ENCODE peak calls at places on chromosomes 2 and 18, in four cellular contexts. W, J, F and X are unnamed samples.

GRCh38 chr2:218387369-218388194 is 5.5 kb downstream of the SLC11A1 start:
- DNase-seq in W (peak; percentile 60), J (no peak), F (peak; percentile 41), X (no peak)

GRCh38 chr2:15619510-15619909 is 27.8 kb downstream of the DDX1 start:
- DNase-seq in W (no peak), F (no peak), J (no peak), X (no peak)

GRCh38 chr2:219521066-219521880 is 7.0 kb downstream of the ASIC4 start:
- DNase-seq in W (no peak), J (no peak), F (peak; percentile 67), X (no peak)

GRCh38 chr2:156397229-156397628 is 39.0 kb upstream of the GPD2 start:
- DNase-seq in J (no peak), W (no peak), F (no peak), X (no peak)

GRCh38 chr2:12326449-12327190 is 390.1 kb upstream of the TRIB2 start:
- DNase-seq in W (no peak), F (no peak), J (no peak), X (no peak)

GRCh38 chr2:15275341-15275740 is 285.8 kb downstream of the NBAS start:
- DNase-seq in J (no peak), F (no peak), W (no peak), X (no peak)

GRCh38 chr2:239548965-239549595 is 148.3 kb upstream of the HDAC4 start:
- DNase-seq in W (no peak), F (no peak), J (peak; percentile 24), X (no peak)

GRCh38 chr2:75608684-75609333 is 37.8 kb upstream of the MRPL19 start:
- DNase-seq in J (peak; percentile 66), W (no peak), F (peak; percentile 75), X (no peak)

GRCh38 chr2:137190411-137191190 is 425.3 kb downstream of the THSD7B start:
- DNase-seq in W (no peak), F (no peak), J (no peak), X (no peak)

GRCh38 chr2:102788880-102789250 is 27.0 kb downstream of the TMEM182 start:
- DNase-seq in J (no peak), F (no peak), W (no peak), X (no peak)

GRCh38 chr2:7725132-7725849 is 808.1 kb downstream of the RNF144A start:
- DNase-seq in F (no peak), W (peak; percentile 38), J (no peak), X (no peak)

GRCh38 chr2:85584857-85585780 is 888 bp downstream of the VAMP5 start:
- DNase-seq in J (peak; percentile 73), F (peak; percentile 62), W (no peak), X (no peak)

GRCh38 chr18:29003194-29003593 is 826.3 kb upstream of the CDH2 start:
- DNase-seq in W (no peak), J (no peak), F (no peak), X (no peak)

GRCh38 chr18:48782381-48782841 is 168.4 kb downstream of the SMAD7 start:
- DNase-seq in W (no peak), J (peak; percentile 81), F (no peak), X (no peak)

GRCh38 chr2:138503087-138503442 is 1.5 kb downstream of the SPOPL start:
- DNase-seq in J (no peak), F (no peak), W (no peak), X (no peak)

GRCh38 chr2:138500592-138501426 is 761 bp upstream of the SPOPL start:
- DNase-seq in F (peak; percentile 24), W (no peak), J (no peak), X (no peak)

GRCh38 chr2:138499684-138500083 is 1.9 kb upstream of the SPOPL start:
- DNase-seq in F (no peak), J (no peak), W (no peak), X (no peak)

GRCh38 chr2:138502253-138503086 is 900 bp downstream of the SPOPL start:
- DNase-seq in F (no peak), J (no peak), W (no peak), X (no peak)

DNA sequence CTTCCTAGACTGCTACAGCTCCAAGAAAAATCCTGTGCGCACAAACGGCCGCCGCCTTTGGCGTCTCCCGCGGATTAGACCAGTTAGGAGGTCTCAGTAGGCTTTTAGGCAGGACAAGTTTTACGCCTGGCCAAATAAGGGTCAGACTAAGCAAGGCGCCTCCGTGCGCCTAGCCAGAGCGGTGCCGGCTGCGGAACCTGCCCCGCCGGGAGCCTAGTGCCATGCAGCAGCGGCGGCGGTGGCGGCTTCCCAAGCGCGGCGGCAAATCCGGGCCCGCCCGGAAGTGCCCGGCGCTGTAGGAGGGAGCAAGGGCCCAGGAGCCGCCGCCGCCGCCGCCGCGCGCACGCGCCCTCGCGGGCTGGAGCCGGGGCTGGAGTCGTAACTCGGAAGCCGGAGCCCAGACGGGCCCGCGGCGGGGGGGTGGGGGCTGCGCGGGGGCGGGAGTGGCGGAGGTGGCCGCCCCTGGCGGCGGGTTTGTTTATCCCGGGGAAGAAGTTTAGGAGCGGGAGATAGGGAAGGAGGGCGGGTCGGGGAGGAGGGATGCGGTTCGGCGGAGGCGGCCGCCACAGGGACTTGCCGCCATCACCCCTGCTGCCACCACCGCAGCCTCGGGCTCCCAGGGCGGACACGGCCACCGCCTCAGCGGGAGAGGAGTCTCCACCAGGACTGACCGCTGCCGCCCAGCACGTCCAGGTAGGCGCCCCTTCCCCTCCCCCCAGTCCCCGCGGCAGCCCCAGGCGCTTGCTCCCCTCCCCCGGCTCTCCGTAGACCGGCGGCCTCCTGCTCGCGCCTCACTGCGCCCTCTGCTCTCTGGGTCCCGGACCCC is at the start of gene SPOPL:
- DNase-seq in W (peak; percentile 53), J (peak; percentile 96), F (peak; percentile 94), X (peak; percentile 64)
- TF ChIP-seq CTCF in W (no peak), J (peak; percentile 25), F (peak; percentile 51), X (no peak)

GRCh38 chr2:42360890-42361727 is at the start of gene COX7A2L:
- DNase-seq in F (peak; percentile 96), J (peak; percentile 99), W (peak; percentile 95), X (peak; percentile 92)
- TF ChIP-seq CTCF in F (no peak), J (peak; percentile 3), W (peak; percentile 36), X (peak; percentile 52)

DNA sequence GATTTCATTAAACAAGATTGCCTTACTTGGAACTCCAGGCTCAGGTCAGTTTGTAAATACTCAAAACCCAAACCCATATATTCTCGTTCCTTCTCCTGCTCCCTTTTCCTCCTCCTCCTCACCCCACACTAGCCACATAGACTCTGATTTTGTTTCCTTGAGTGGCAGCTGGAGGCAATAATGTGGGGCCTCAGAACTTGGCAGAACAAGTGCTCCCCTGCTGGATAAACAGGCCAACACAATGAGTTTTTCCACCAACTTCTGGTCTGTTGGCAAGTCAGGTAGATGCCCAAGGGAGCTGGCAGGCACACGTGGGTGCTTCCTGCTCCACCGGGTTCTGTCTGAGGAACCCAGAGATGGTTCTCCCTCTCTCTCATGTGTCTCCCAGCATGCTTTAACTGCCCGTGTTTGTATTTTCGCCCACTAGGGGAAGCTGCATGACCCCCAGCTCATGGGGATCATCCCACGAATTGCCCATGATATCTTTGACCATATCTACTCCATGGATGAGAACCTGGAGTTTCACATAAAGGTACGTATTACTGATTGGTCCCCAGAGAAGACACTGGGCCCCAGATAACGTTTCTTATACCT is 61.9 kb downstream of the KIF5C start:
- DNase-seq in W (no peak), J (no peak), F (no peak), X (no peak)
- TF ChIP-seq CTCF in W (no peak), J (no peak), F (peak; percentile 20), X (no peak)

GRCh38 chr2:176518823-176519222 is 249.6 kb downstream of the MTX2 start:
- DNase-seq in F (peak; percentile 70), J (no peak), W (no peak), X (no peak)
- TF ChIP-seq CTCF in F (no peak), J (no peak), W (no peak), X (no peak)

GRCh38 chr2:36352024-36352398 is 3.6 kb upstream of the CRIM1 start:
- DNase-seq in W (no peak), J (no peak), F (no peak), X (no peak)
- TF ChIP-seq CTCF in W (peak; percentile 45), J (peak; percentile 55), F (peak; percentile 73), X (peak; percentile 58)

GRCh38 chr18:62802523-62802922 is 87.2 kb downstream of the PHLPP1 start:
- DNase-seq in W (no peak), F (no peak), J (no peak), X (no peak)
- TF ChIP-seq CTCF in W (peak; percentile 40), F (no peak), J (peak; percentile 11), X (no peak)